ENCODE peak calls at places on chromosomes 16 and 17, in ten cellular contexts. U, P, X, I, Q, Y, A, D, H and C are unnamed samples.

GRCh38 chr16:79090966-79091365 is 509.6 kb downstream of the MAF start:
- DNase-seq in U (no peak), P (no peak), X (no peak), I (no peak), Q (no peak), Y (no peak), A (no peak), D (no peak), H (no peak), C (no peak)

GRCh38 chr16:68396481-68396880 is 51.8 kb downstream of the SMPD3 start:
- DNase-seq in U (peak; percentile 50), P (no peak), X (no peak), I (no peak), Q (peak; percentile 63), Y (peak; percentile 58), A (no peak), D (no peak), H (peak; percentile 41), C (no peak)

GRCh38 chr17:82888583-82889495 is 49.0 kb upstream of the ZNF750 start:
- DNase-seq in U (no peak), P (no peak), X (no peak), I (peak; percentile 86), Q (no peak), Y (no peak), A (peak; percentile 77), D (no peak), H (no peak), C (no peak)

GRCh38 chr16:29790949-29791844 is 646 bp downstream of the KIF22 start:
- DNase-seq in U (no peak), P (no peak), X (no peak), I (no peak), Q (peak; percentile 32), Y (no peak), A (no peak), D (no peak), H (peak; percentile 30), C (no peak)

GRCh38 chr16:19722981-19723380 is 4.9 kb downstream of the IQCK start:
- DNase-seq in U (no peak), P (no peak), X (no peak), I (no peak), Q (no peak), Y (no peak), A (no peak), D (peak; percentile 76), H (no peak), C (no peak)

GRCh38 chr16:58999751-59000150 is 265.6 kb upstream of the GOT2 start:
- DNase-seq in U (no peak), P (no peak), X (no peak), I (no peak), Q (no peak), Y (no peak), A (no peak), D (no peak), H (no peak), C (no peak)

GRCh38 chr17:78591263-78591671 is 14.1 kb upstream of the DNAH17 start:
- DNase-seq in U (no peak), P (no peak), X (no peak), I (no peak), Q (no peak), Y (no peak), A (no peak), D (no peak), H (no peak), C (no peak)

GRCh38 chr17:82444284-82444893 is 6.2 kb downstream of the CYBC1 start:
- DNase-seq in U (no peak), P (no peak), X (no peak), I (no peak), Q (no peak), Y (no peak), A (no peak), D (no peak), H (no peak), C (no peak)

GRCh38 chr17:41008811-41009210 is at the start of gene KRTAP3-1:
- DNase-seq in U (no peak), P (no peak), X (no peak), I (no peak), Q (no peak), Y (no peak), A (no peak), D (peak; percentile 68), H (no peak), C (no peak)

GRCh38 chr17:41009936-41010335 is 1.0 kb upstream of the KRTAP3-1 start:
- DNase-seq in U (no peak), P (no peak), X (no peak), I (no peak), Q (no peak), Y (no peak), A (no peak), D (no peak), H (no peak), C (no peak)

GRCh38 chr17:41010421-41010820 is 1.5 kb upstream of the KRTAP3-1 start:
- DNase-seq in U (no peak), P (no peak), X (no peak), I (no peak), Q (no peak), Y (no peak), A (no peak), D (no peak), H (no peak), C (no peak)

GRCh38 chr17:41013181-41013580 is 4.3 kb upstream of the KRTAP3-1 start:
- DNase-seq in U (no peak), P (no peak), X (no peak), I (no peak), Q (no peak), Y (no peak), A (peak; percentile 93), D (no peak), H (no peak), C (no peak)

DNA sequence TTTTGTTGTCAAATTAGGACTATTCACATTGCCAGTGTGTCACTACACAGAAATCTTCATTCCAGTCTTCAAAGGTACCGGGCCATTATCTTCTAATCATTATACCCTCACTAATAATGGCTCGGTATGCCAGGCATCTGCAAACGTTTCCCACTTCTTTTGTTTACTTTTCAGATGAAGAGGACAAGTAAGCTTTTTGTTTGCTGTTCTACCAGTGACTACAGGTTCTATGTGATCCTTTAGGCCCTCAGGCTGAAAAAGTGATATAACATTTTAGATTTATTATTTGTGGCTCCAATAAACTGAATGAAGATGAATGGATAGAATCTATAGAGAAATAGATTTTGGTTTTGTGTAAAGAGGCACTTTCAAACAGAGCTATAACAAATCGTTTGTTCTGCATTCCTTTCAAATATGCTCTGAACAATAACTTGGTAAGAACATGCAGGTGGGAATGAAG is 403 bp upstream of the KRTAP3-1 start:
- DNase-seq in U (no peak), P (no peak), X (no peak), I (no peak), Q (no peak), Y (no peak), A (peak; percentile 96), D (peak; percentile 75), H (peak; percentile 56), C (no peak)
- H3K27ac ChIP-seq in U (no peak overlapping the region), P (no peak overlapping the region), X (no peak overlapping the region), I (no peak overlapping the region), Q (no peak overlapping the region), Y (no peak overlapping the region), A (peak overlapping the region; percentile 59), D (no peak overlapping the region), H (no peak overlapping the region), C (no peak overlapping the region)

GRCh38 chr16:22355487-22355908 is 18.9 kb downstream of the CDR2 start:
- DNase-seq in U (no peak), P (no peak), X (no peak), I (no peak), Q (no peak), Y (no peak), A (no peak), D (no peak), H (no peak), C (no peak)
- H3K27ac ChIP-seq in U (peak overlapping the region; percentile 46), P (no peak overlapping the region), X (no peak overlapping the region), I (no peak overlapping the region), Q (no peak overlapping the region), Y (peak overlapping the region; percentile 58), A (no peak overlapping the region), D (no peak overlapping the region), H (no peak overlapping the region), C (no peak overlapping the region)

GRCh38 chr17:75394332-75394918 is 11.1 kb downstream of the GRB2 start:
- DNase-seq in U (no peak), P (no peak), X (no peak), I (no peak), Q (peak; percentile 43), Y (no peak), A (no peak), D (no peak), H (no peak), C (no peak)

GRCh38 chr17:75397217-75397616 is 8.3 kb downstream of the GRB2 start:
- DNase-seq in U (no peak), P (no peak), X (no peak), I (no peak), Q (no peak), Y (no peak), A (no peak), D (no peak), H (no peak), C (no peak)

GRCh38 chr17:75398279-75398678 is 7.2 kb downstream of the GRB2 start:
- DNase-seq in U (no peak), P (no peak), X (no peak), I (no peak), Q (no peak), Y (no peak), A (no peak), D (peak; percentile 22), H (no peak), C (no peak)

GRCh38 chr17:75396025-75396424 is 9.5 kb downstream of the GRB2 start:
- DNase-seq in U (no peak), P (no peak), X (no peak), I (no peak), Q (no peak), Y (no peak), A (no peak), D (peak; percentile 35), H (no peak), C (no peak)

DNA sequence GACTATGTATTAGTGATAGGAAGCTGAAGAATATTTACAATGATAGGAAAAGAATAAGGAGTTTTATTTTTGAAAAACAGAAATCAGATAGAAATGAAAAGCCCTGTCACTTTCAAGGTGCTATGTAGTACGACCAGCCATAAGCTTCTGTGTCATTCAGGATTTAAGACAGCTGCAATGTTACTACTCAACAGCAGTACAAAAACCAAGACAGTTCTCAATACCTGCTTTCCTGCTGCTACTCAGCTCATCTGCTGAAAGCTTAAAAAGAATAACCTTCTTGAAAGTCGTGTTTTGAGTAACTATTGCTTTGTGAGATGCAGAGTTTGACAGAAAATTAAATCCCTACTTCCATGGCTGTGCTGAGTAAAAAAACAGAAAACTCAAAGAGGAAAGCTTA is 8.7 kb downstream of the GRB2 start:
- DNase-seq in U (no peak), P (no peak), X (no peak), I (no peak), Q (peak; percentile 54), Y (no peak), A (no peak), D (no peak), H (no peak), C (no peak)
- H3K27ac ChIP-seq in U (peak overlapping the region; percentile 6), P (no peak overlapping the region), X (no peak overlapping the region), I (no peak overlapping the region), Q (peak overlapping the region; percentile 56), Y (no peak overlapping the region), A (peak overlapping the region; percentile 10), D (no peak overlapping the region), H (peak overlapping the region; percentile 23), C (no peak overlapping the region)

GRCh38 chr17:21285164-21286065 is 904 bp downstream of the MAP2K3 start:
- DNase-seq in U (no peak), P (no peak), X (no peak), I (no peak), Q (peak; percentile 34), Y (peak; percentile 51), A (no peak), D (peak; percentile 73), H (peak; percentile 36), C (no peak)

GRCh38 chr17:21283482-21284318 is 811 bp upstream of the MAP2K3 start:
- DNase-seq in U (no peak), P (no peak), X (no peak), I (no peak), Q (no peak), Y (peak; percentile 73), A (no peak), D (no peak), H (peak; percentile 54), C (no peak)

GRCh38 chr17:21284319-21285163 is at the start of gene MAP2K3:
- DNase-seq in U (peak; percentile 80), P (peak; percentile 98), X (peak; percentile 98), I (peak; percentile 99), Q (peak; percentile 99), Y (peak; percentile 99), A (peak; percentile 96), D (peak; percentile 100), H (peak; percentile 100), C (peak; percentile 98)

GRCh38 chr17:21282231-21282630 is 2.3 kb upstream of the MAP2K3 start:
- DNase-seq in U (no peak), P (no peak), X (no peak), I (no peak), Q (no peak), Y (peak; percentile 98), A (peak; percentile 91), D (no peak), H (no peak), C (no peak)

GRCh38 chr17:21282850-21283249 is 1.7 kb upstream of the MAP2K3 start:
- DNase-seq in U (no peak), P (no peak), X (no peak), I (no peak), Q (no peak), Y (no peak), A (no peak), D (no peak), H (no peak), C (no peak)
- H3K27ac ChIP-seq in U (no peak overlapping the region), P (no peak overlapping the region), X (peak overlapping the region; percentile 86), I (no peak overlapping the region), Q (no peak overlapping the region), Y (peak overlapping the region; percentile 75), A (no peak overlapping the region), D (no peak overlapping the region), H (no peak overlapping the region), C (no peak overlapping the region)